ENCODE peak calls at places on chromosome 21, in five cellular contexts. R is hippocampal formation; C is endothelial cell; S is effector memory CD4-positive, alpha-beta T cell; Y is spleen. Z is an unnamed sample.

GRCh38 chr21:42455196-42455595 is 40.8 kb downstream of the RSPH1 start:
- DNase-seq in C (no peak), Y (peak), R (no peak), S (no peak), Z (no peak)

GRCh38 chr21:42570841-42571387 is 57.3 kb downstream of the SLC37A1 start:
- DNase-seq in C (peak), S (no peak), Y (peak), R (no peak), Z (no peak)

GRCh38 chr21:42578761-42579415 is 65.2 kb downstream of the SLC37A1 start:
- DNase-seq in Y (peak), C (no peak), R (no peak), S (no peak), Z (no peak)

GRCh38 chr21:37787456-37787855 is 128.8 kb downstream of the KCNJ6 start:
- DNase-seq in R (no peak), C (no peak), S (no peak), Y (no peak), Z (no peak)

GRCh38 chr21:45330851-45331261 is 43.2 kb upstream of the POFUT2 start:
- DNase-seq in R (no peak), C (no peak), Y (peak), S (no peak), Z (no peak)

GRCh38 chr21:41611966-41612606 is 104.1 kb upstream of the TMPRSS2 start:
- DNase-seq in S (no peak), Y (no peak), R (no peak), C (peak), Z (no peak)

GRCh38 chr21:36246080-36246631 is 73.8 kb upstream of the MORC3 start:
- DNase-seq in R (no peak), S (no peak), Y (no peak), C (no peak), Z (no peak)

GRCh38 chr21:43588957-43589356 is 70.3 kb downstream of the HSF2BP start:
- DNase-seq in C (no peak), S (no peak), R (no peak), Y (no peak), Z (no peak)

GRCh38 chr21:30233636-30234035 is 17.7 kb upstream of the CLDN8 start:
- DNase-seq in Y (no peak), S (no peak), C (no peak), R (no peak), Z (no peak)

GRCh38 chr21:33492571-33492970 is 1.1 kb upstream of the DNAJC28 start:
- DNase-seq in Y (no peak), C (no peak), S (no peak), R (no peak), Z (no peak)

GRCh38 chr21:38486705-38487104 is 11.6 kb downstream of the ERG start:
- DNase-seq in C (no peak), R (no peak), S (no peak), Y (no peak), Z (no peak)

GRCh38 chr21:34690793-34691175 is 22.0 kb downstream of the CLIC6 start:
- DNase-seq in S (no peak), R (no peak), C (no peak), Y (no peak), Z (no peak)

GRCh38 chr21:38567577-38568360 is 69.5 kb upstream of the ERG start:
- DNase-seq in R (no peak), Y (no peak), C (no peak), S (no peak), Z (no peak)

GRCh38 chr21:37402251-37402867 is 35.8 kb downstream of the DYRK1A start:
- DNase-seq in Y (no peak), S (no peak), C (no peak), R (no peak), Z (no peak)

GRCh38 chr21:36355868-36356267 is 29.3 kb upstream of the CHAF1B start:
- DNase-seq in C (no peak), R (no peak), S (no peak), Y (no peak), Z (no peak)

GRCh38 chr21:27831821-27832569 is 865.1 kb upstream of the ADAMTS5 start:
- DNase-seq in C (no peak), S (no peak), R (no peak), Y (no peak), Z (no peak)

GRCh38 chr21:34524671-34525601 is 12.9 kb upstream of the KCNE1 start:
- DNase-seq in R (no peak), C (no peak), S (no peak), Y (no peak), Z (no peak)

GRCh38 chr21:35338281-35338680 is 289.2 kb upstream of the RUNX1 start:
- DNase-seq in R (no peak), Y (no peak), S (no peak), C (no peak), Z (no peak)

GRCh38 chr21:39181205-39181818 is 1.9 kb downstream of the PSMG1 start:
- DNase-seq in R (no peak), S (no peak), Y (no peak), C (no peak), Z (no peak)

GRCh38 chr21:46661211-46661625 is 25.7 kb downstream of the PRMT2 start:
- DNase-seq in Y (no peak), S (no peak), R (peak), C (peak), Z (peak)

GRCh38 chr21:46284077-46284644 is 1.2 kb downstream of the MCM3AP start:
- DNase-seq in C (peak), S (no peak), R (no peak), Y (no peak), Z (no peak)

GRCh38 chr21:17352937-17353655 is 159.7 kb upstream of the CXADR start:
- DNase-seq in C (no peak), S (no peak), Y (no peak), R (no peak), Z (no peak)

GRCh38 chr21:38470762-38471161 is 27.5 kb downstream of the ERG start:
- DNase-seq in C (no peak), Y (no peak), R (no peak), S (no peak), Z (no peak)

GRCh38 chr21:32442566-32443318 is 30.2 kb downstream of the EVA1C start:
- DNase-seq in R (no peak), C (no peak), S (no peak), Y (peak), Z (no peak)

GRCh38 chr21:31580866-31581276 is 78.6 kb upstream of the SOD1 start:
- DNase-seq in R (peak), Y (no peak), C (peak), S (peak), Z (peak)

GRCh38 chr21:45152265-45152746 is 77.9 kb downstream of the ADARB1 start:
- DNase-seq in R (no peak), Y (peak), S (peak), C (peak), Z (peak)

Z was measured in CD8-positive, alpha-beta memory T cell.